ENCODE peak calls at places on chromosomes 16 and 17, in five cellular contexts. One of them, this sample, is unnamed.

GRCh38 chr17:28871056-28871579 is 16.3 kb downstream of the ERAL1 start:
- DNase-seq in HTR-8/SVneo: no peak
- DNase-seq in C1 segment of cervical spinal cord: no peak
- DNase-seq in stimulated activated CD8-positive, alpha-beta memory T cell treated with anti-CD3 and anti-CD28 coated beads, Interleukin-2, amount 100 ng/mL, for 1 hour: no peak
- DNase-seq in stimulated activated CD4-positive, alpha-beta T cell treated with anti-CD3 and anti-CD28 coated beads, Interleukin-1b, Interleukin-23, amount 100 ng/mL, for 4 hours: no peak
- DNase-seq in this sample: no peak

GRCh38 chr17:78995761-78996451 is 13.7 kb downstream of the CANT1 start:
- DNase-seq in stimulated activated CD4-positive, alpha-beta T cell treated with anti-CD3 and anti-CD28 coated beads, Interleukin-1b, Interleukin-23, amount 100 ng/mL, for 4 hours: no peak
- DNase-seq in C1 segment of cervical spinal cord: peak; percentile 39
- DNase-seq in HTR-8/SVneo: no peak
- DNase-seq in stimulated activated CD8-positive, alpha-beta memory T cell treated with anti-CD3 and anti-CD28 coated beads, Interleukin-2, amount 100 ng/mL, for 1 hour: no peak
- DNase-seq in this sample: no peak

GRCh38 chr17:73553311-73553710 is 90.9 kb downstream of the SDK2 start:
- DNase-seq in C1 segment of cervical spinal cord: no peak
- DNase-seq in stimulated activated CD8-positive, alpha-beta memory T cell treated with anti-CD3 and anti-CD28 coated beads, Interleukin-2, amount 100 ng/mL, for 1 hour: no peak
- DNase-seq in HTR-8/SVneo: no peak
- DNase-seq in stimulated activated CD4-positive, alpha-beta T cell treated with anti-CD3 and anti-CD28 coated beads, Interleukin-1b, Interleukin-23, amount 100 ng/mL, for 4 hours: no peak
- DNase-seq in this sample: no peak

GRCh38 chr17:40557531-40558299 is 7.6 kb downstream of the CCR7 start:
- DNase-seq in C1 segment of cervical spinal cord: no peak
- DNase-seq in stimulated activated CD4-positive, alpha-beta T cell treated with anti-CD3 and anti-CD28 coated beads, Interleukin-1b, Interleukin-23, amount 100 ng/mL, for 4 hours: no peak
- DNase-seq in stimulated activated CD8-positive, alpha-beta memory T cell treated with anti-CD3 and anti-CD28 coated beads, Interleukin-2, amount 100 ng/mL, for 1 hour: no peak
- DNase-seq in HTR-8/SVneo: no peak
- DNase-seq in this sample: no peak

GRCh38 chr16:19933740-19934139 is 49.1 kb upstream of the GPRC5B start:
- DNase-seq in stimulated activated CD8-positive, alpha-beta memory T cell treated with anti-CD3 and anti-CD28 coated beads, Interleukin-2, amount 100 ng/mL, for 1 hour: no peak
- DNase-seq in HTR-8/SVneo: no peak
- DNase-seq in stimulated activated CD4-positive, alpha-beta T cell treated with anti-CD3 and anti-CD28 coated beads, Interleukin-1b, Interleukin-23, amount 100 ng/mL, for 4 hours: no peak
- DNase-seq in C1 segment of cervical spinal cord: no peak
- DNase-seq in this sample: no peak

GRCh38 chr17:78538033-78538776 is 39.0 kb downstream of the DNAH17 start:
- DNase-seq in stimulated activated CD8-positive, alpha-beta memory T cell treated with anti-CD3 and anti-CD28 coated beads, Interleukin-2, amount 100 ng/mL, for 1 hour: no peak
- DNase-seq in C1 segment of cervical spinal cord: no peak
- DNase-seq in HTR-8/SVneo: no peak
- DNase-seq in stimulated activated CD4-positive, alpha-beta T cell treated with anti-CD3 and anti-CD28 coated beads, Interleukin-1b, Interleukin-23, amount 100 ng/mL, for 4 hours: no peak
- DNase-seq in this sample: no peak

GRCh38 chr17:42002792-42003301 is 14.4 kb downstream of the DNAJC7 start:
- DNase-seq in C1 segment of cervical spinal cord: no peak
- DNase-seq in stimulated activated CD8-positive, alpha-beta memory T cell treated with anti-CD3 and anti-CD28 coated beads, Interleukin-2, amount 100 ng/mL, for 1 hour: no peak
- DNase-seq in HTR-8/SVneo: no peak
- DNase-seq in stimulated activated CD4-positive, alpha-beta T cell treated with anti-CD3 and anti-CD28 coated beads, Interleukin-1b, Interleukin-23, amount 100 ng/mL, for 4 hours: no peak
- DNase-seq in this sample: no peak

GRCh38 chr17:56913000-56913866 is 616 bp downstream of the TRIM25 start:
- DNase-seq in C1 segment of cervical spinal cord: no peak
- DNase-seq in stimulated activated CD8-positive, alpha-beta memory T cell treated with anti-CD3 and anti-CD28 coated beads, Interleukin-2, amount 100 ng/mL, for 1 hour: no peak
- DNase-seq in stimulated activated CD4-positive, alpha-beta T cell treated with anti-CD3 and anti-CD28 coated beads, Interleukin-1b, Interleukin-23, amount 100 ng/mL, for 4 hours: no peak
- DNase-seq in HTR-8/SVneo: peak; percentile 23
- DNase-seq in this sample: no peak

GRCh38 chr17:50903604-50904521 is 37.7 kb upstream of the TOB1 start:
- DNase-seq in stimulated activated CD8-positive, alpha-beta memory T cell treated with anti-CD3 and anti-CD28 coated beads, Interleukin-2, amount 100 ng/mL, for 1 hour: no peak
- DNase-seq in stimulated activated CD4-positive, alpha-beta T cell treated with anti-CD3 and anti-CD28 coated beads, Interleukin-1b, Interleukin-23, amount 100 ng/mL, for 4 hours: no peak
- DNase-seq in C1 segment of cervical spinal cord: no peak
- DNase-seq in HTR-8/SVneo: no peak
- DNase-seq in this sample: no peak

GRCh38 chr17:2151634-2152033 is 96.7 kb downstream of the HIC1 start:
- DNase-seq in stimulated activated CD4-positive, alpha-beta T cell treated with anti-CD3 and anti-CD28 coated beads, Interleukin-1b, Interleukin-23, amount 100 ng/mL, for 4 hours: no peak
- DNase-seq in HTR-8/SVneo: no peak
- DNase-seq in C1 segment of cervical spinal cord: no peak
- DNase-seq in stimulated activated CD8-positive, alpha-beta memory T cell treated with anti-CD3 and anti-CD28 coated beads, Interleukin-2, amount 100 ng/mL, for 1 hour: no peak
- DNase-seq in this sample: no peak

GRCh38 chr17:12047977-12048376 is 27.3 kb downstream of the MAP2K4 start:
- DNase-seq in stimulated activated CD4-positive, alpha-beta T cell treated with anti-CD3 and anti-CD28 coated beads, Interleukin-1b, Interleukin-23, amount 100 ng/mL, for 4 hours: no peak
- DNase-seq in stimulated activated CD8-positive, alpha-beta memory T cell treated with anti-CD3 and anti-CD28 coated beads, Interleukin-2, amount 100 ng/mL, for 1 hour: no peak
- DNase-seq in HTR-8/SVneo: no peak
- DNase-seq in C1 segment of cervical spinal cord: no peak
- DNase-seq in this sample: no peak

GRCh38 chr17:42456223-42457106 is 2.2 kb upstream of the ATP6V0A1 start:
- DNase-seq in C1 segment of cervical spinal cord: no peak
- DNase-seq in HTR-8/SVneo: peak; percentile 64
- DNase-seq in stimulated activated CD4-positive, alpha-beta T cell treated with anti-CD3 and anti-CD28 coated beads, Interleukin-1b, Interleukin-23, amount 100 ng/mL, for 4 hours: no peak
- DNase-seq in stimulated activated CD8-positive, alpha-beta memory T cell treated with anti-CD3 and anti-CD28 coated beads, Interleukin-2, amount 100 ng/mL, for 1 hour: no peak
- DNase-seq in this sample: no peak

GRCh38 chr17:69978056-69978646 is 96.9 kb upstream of the KCNJ16 start:
- DNase-seq in stimulated activated CD8-positive, alpha-beta memory T cell treated with anti-CD3 and anti-CD28 coated beads, Interleukin-2, amount 100 ng/mL, for 1 hour: no peak
- DNase-seq in stimulated activated CD4-positive, alpha-beta T cell treated with anti-CD3 and anti-CD28 coated beads, Interleukin-1b, Interleukin-23, amount 100 ng/mL, for 4 hours: no peak
- DNase-seq in C1 segment of cervical spinal cord: no peak
- DNase-seq in HTR-8/SVneo: no peak
- DNase-seq in this sample: no peak

GRCh38 chr16:78762222-78762621 is 662.8 kb downstream of the WWOX start:
- DNase-seq in stimulated activated CD4-positive, alpha-beta T cell treated with anti-CD3 and anti-CD28 coated beads, Interleukin-1b, Interleukin-23, amount 100 ng/mL, for 4 hours: no peak
- DNase-seq in stimulated activated CD8-positive, alpha-beta memory T cell treated with anti-CD3 and anti-CD28 coated beads, Interleukin-2, amount 100 ng/mL, for 1 hour: no peak
- DNase-seq in C1 segment of cervical spinal cord: no peak
- DNase-seq in HTR-8/SVneo: no peak
- DNase-seq in this sample: no peak

GRCh38 chr16:89922477-89922883 is 662 bp upstream of the TUBB3 start:
- DNase-seq in C1 segment of cervical spinal cord: peak; percentile 35
- DNase-seq in HTR-8/SVneo: peak; percentile 78
- DNase-seq in stimulated activated CD8-positive, alpha-beta memory T cell treated with anti-CD3 and anti-CD28 coated beads, Interleukin-2, amount 100 ng/mL, for 1 hour: no peak
- DNase-seq in stimulated activated CD4-positive, alpha-beta T cell treated with anti-CD3 and anti-CD28 coated beads, Interleukin-1b, Interleukin-23, amount 100 ng/mL, for 4 hours: no peak
- DNase-seq in this sample: no peak

GRCh38 chr16:64865037-64865696 is 256.7 kb downstream of the CDH11 start:
- DNase-seq in stimulated activated CD4-positive, alpha-beta T cell treated with anti-CD3 and anti-CD28 coated beads, Interleukin-1b, Interleukin-23, amount 100 ng/mL, for 4 hours: no peak
- DNase-seq in C1 segment of cervical spinal cord: no peak
- DNase-seq in HTR-8/SVneo: no peak
- DNase-seq in stimulated activated CD8-positive, alpha-beta memory T cell treated with anti-CD3 and anti-CD28 coated beads, Interleukin-2, amount 100 ng/mL, for 1 hour: no peak
- DNase-seq in this sample: no peak

GRCh38 chr16:60485877-60486489 is 1550.3 kb downstream of the CDH8 start:
- DNase-seq in stimulated activated CD8-positive, alpha-beta memory T cell treated with anti-CD3 and anti-CD28 coated beads, Interleukin-2, amount 100 ng/mL, for 1 hour: no peak
- DNase-seq in HTR-8/SVneo: no peak
- DNase-seq in C1 segment of cervical spinal cord: no peak
- DNase-seq in stimulated activated CD4-positive, alpha-beta T cell treated with anti-CD3 and anti-CD28 coated beads, Interleukin-1b, Interleukin-23, amount 100 ng/mL, for 4 hours: no peak
- DNase-seq in this sample: no peak

GRCh38 chr17:78351449-78352006 is 8.3 kb downstream of the SOCS3 start:
- DNase-seq in HTR-8/SVneo: no peak
- DNase-seq in stimulated activated CD4-positive, alpha-beta T cell treated with anti-CD3 and anti-CD28 coated beads, Interleukin-1b, Interleukin-23, amount 100 ng/mL, for 4 hours: no peak
- DNase-seq in C1 segment of cervical spinal cord: peak; percentile 76
- DNase-seq in stimulated activated CD8-positive, alpha-beta memory T cell treated with anti-CD3 and anti-CD28 coated beads, Interleukin-2, amount 100 ng/mL, for 1 hour: no peak
- DNase-seq in this sample: no peak

GRCh38 chr16:22220076-22220453 is 14.0 kb downstream of the EEF2K start:
- DNase-seq in C1 segment of cervical spinal cord: no peak
- DNase-seq in stimulated activated CD4-positive, alpha-beta T cell treated with anti-CD3 and anti-CD28 coated beads, Interleukin-1b, Interleukin-23, amount 100 ng/mL, for 4 hours: no peak
- DNase-seq in stimulated activated CD8-positive, alpha-beta memory T cell treated with anti-CD3 and anti-CD28 coated beads, Interleukin-2, amount 100 ng/mL, for 1 hour: no peak
- DNase-seq in HTR-8/SVneo: no peak
- DNase-seq in this sample: no peak

GRCh38 chr16:69320731-69321073 is 9.6 kb downstream of the VPS4A start:
- DNase-seq in stimulated activated CD4-positive, alpha-beta T cell treated with anti-CD3 and anti-CD28 coated beads, Interleukin-1b, Interleukin-23, amount 100 ng/mL, for 4 hours: no peak
- DNase-seq in stimulated activated CD8-positive, alpha-beta memory T cell treated with anti-CD3 and anti-CD28 coated beads, Interleukin-2, amount 100 ng/mL, for 1 hour: no peak
- DNase-seq in C1 segment of cervical spinal cord: no peak
- DNase-seq in HTR-8/SVneo: no peak
- DNase-seq in this sample: no peak

GRCh38 chr17:41885733-41886132 is 20.5 kb upstream of the KLHL11 start:
- DNase-seq in stimulated activated CD4-positive, alpha-beta T cell treated with anti-CD3 and anti-CD28 coated beads, Interleukin-1b, Interleukin-23, amount 100 ng/mL, for 4 hours: no peak
- DNase-seq in stimulated activated CD8-positive, alpha-beta memory T cell treated with anti-CD3 and anti-CD28 coated beads, Interleukin-2, amount 100 ng/mL, for 1 hour: no peak
- DNase-seq in HTR-8/SVneo: peak; percentile 49
- DNase-seq in C1 segment of cervical spinal cord: no peak
- DNase-seq in this sample: no peak

GRCh38 chr17:38970128-38970527 is 2.9 kb upstream of the FBXO47 start:
- DNase-seq in C1 segment of cervical spinal cord: no peak
- DNase-seq in stimulated activated CD4-positive, alpha-beta T cell treated with anti-CD3 and anti-CD28 coated beads, Interleukin-1b, Interleukin-23, amount 100 ng/mL, for 4 hours: no peak
- DNase-seq in HTR-8/SVneo: no peak
- DNase-seq in stimulated activated CD8-positive, alpha-beta memory T cell treated with anti-CD3 and anti-CD28 coated beads, Interleukin-2, amount 100 ng/mL, for 1 hour: no peak
- DNase-seq in this sample: no peak

GRCh38 chr16:373848-374615 is 3.7 kb upstream of the MRPL28 start:
- DNase-seq in HTR-8/SVneo: no peak
- DNase-seq in stimulated activated CD4-positive, alpha-beta T cell treated with anti-CD3 and anti-CD28 coated beads, Interleukin-1b, Interleukin-23, amount 100 ng/mL, for 4 hours: no peak
- DNase-seq in C1 segment of cervical spinal cord: no peak
- DNase-seq in stimulated activated CD8-positive, alpha-beta memory T cell treated with anti-CD3 and anti-CD28 coated beads, Interleukin-2, amount 100 ng/mL, for 1 hour: no peak
- DNase-seq in this sample: no peak

GRCh38 chr16:6977291-6977690 is 355.4 kb upstream of the RBFOX1 start:
- DNase-seq in stimulated activated CD8-positive, alpha-beta memory T cell treated with anti-CD3 and anti-CD28 coated beads, Interleukin-2, amount 100 ng/mL, for 1 hour: no peak
- DNase-seq in HTR-8/SVneo: no peak
- DNase-seq in C1 segment of cervical spinal cord: no peak
- DNase-seq in stimulated activated CD4-positive, alpha-beta T cell treated with anti-CD3 and anti-CD28 coated beads, Interleukin-1b, Interleukin-23, amount 100 ng/mL, for 4 hours: no peak
- DNase-seq in this sample: no peak

GRCh38 chr16:87723224-87723619 is 42.6 kb downstream of the KLHDC4 start:
- DNase-seq in stimulated activated CD4-positive, alpha-beta T cell treated with anti-CD3 and anti-CD28 coated beads, Interleukin-1b, Interleukin-23, amount 100 ng/mL, for 4 hours: no peak
- DNase-seq in C1 segment of cervical spinal cord: peak; percentile 79
- DNase-seq in stimulated activated CD8-positive, alpha-beta memory T cell treated with anti-CD3 and anti-CD28 coated beads, Interleukin-2, amount 100 ng/mL, for 1 hour: no peak
- DNase-seq in HTR-8/SVneo: no peak
- DNase-seq in this sample: no peak

GRCh38 chr17:75075597-75076253 is 12.0 kb upstream of the SLC16A5 start:
- DNase-seq in stimulated activated CD8-positive, alpha-beta memory T cell treated with anti-CD3 and anti-CD28 coated beads, Interleukin-2, amount 100 ng/mL, for 1 hour: no peak
- DNase-seq in HTR-8/SVneo: no peak
- DNase-seq in stimulated activated CD4-positive, alpha-beta T cell treated with anti-CD3 and anti-CD28 coated beads, Interleukin-1b, Interleukin-23, amount 100 ng/mL, for 4 hours: no peak
- DNase-seq in C1 segment of cervical spinal cord: no peak
- DNase-seq in this sample: no peak

GRCh38 chr17:1714488-1714979 is 4.4 kb upstream of the TLCD2 start:
- DNase-seq in C1 segment of cervical spinal cord: peak; percentile 78
- DNase-seq in stimulated activated CD8-positive, alpha-beta memory T cell treated with anti-CD3 and anti-CD28 coated beads, Interleukin-2, amount 100 ng/mL, for 1 hour: no peak
- DNase-seq in stimulated activated CD4-positive, alpha-beta T cell treated with anti-CD3 and anti-CD28 coated beads, Interleukin-1b, Interleukin-23, amount 100 ng/mL, for 4 hours: no peak
- DNase-seq in HTR-8/SVneo: peak; percentile 94
- DNase-seq in this sample: peak; percentile 73

GRCh38 chr17:36129616-36130015 is 26.0 kb downstream of the CCL4 start:
- DNase-seq in stimulated activated CD4-positive, alpha-beta T cell treated with anti-CD3 and anti-CD28 coated beads, Interleukin-1b, Interleukin-23, amount 100 ng/mL, for 4 hours: no peak
- DNase-seq in C1 segment of cervical spinal cord: no peak
- DNase-seq in HTR-8/SVneo: no peak
- DNase-seq in stimulated activated CD8-positive, alpha-beta memory T cell treated with anti-CD3 and anti-CD28 coated beads, Interleukin-2, amount 100 ng/mL, for 1 hour: no peak
- DNase-seq in this sample: no peak

GRCh38 chr17:66580178-66580577 is 254.7 kb upstream of the CACNG5 start:
- DNase-seq in stimulated activated CD4-positive, alpha-beta T cell treated with anti-CD3 and anti-CD28 coated beads, Interleukin-1b, Interleukin-23, amount 100 ng/mL, for 4 hours: no peak
- DNase-seq in stimulated activated CD8-positive, alpha-beta memory T cell treated with anti-CD3 and anti-CD28 coated beads, Interleukin-2, amount 100 ng/mL, for 1 hour: no peak
- DNase-seq in C1 segment of cervical spinal cord: no peak
- DNase-seq in HTR-8/SVneo: peak; percentile 82
- DNase-seq in this sample: no peak

GRCh38 chr17:38735161-38735997 is 5.2 kb downstream of the CISD3 start:
- DNase-seq in stimulated activated CD4-positive, alpha-beta T cell treated with anti-CD3 and anti-CD28 coated beads, Interleukin-1b, Interleukin-23, amount 100 ng/mL, for 4 hours: peak; percentile 75
- DNase-seq in HTR-8/SVneo: peak; percentile 81
- DNase-seq in stimulated activated CD8-positive, alpha-beta memory T cell treated with anti-CD3 and anti-CD28 coated beads, Interleukin-2, amount 100 ng/mL, for 1 hour: peak; percentile 66
- DNase-seq in C1 segment of cervical spinal cord: peak; percentile 16
- DNase-seq in this sample: no peak

GRCh38 chr17:73030501-73030911 is 62.0 kb downstream of the SLC39A11 start:
- DNase-seq in stimulated activated CD8-positive, alpha-beta memory T cell treated with anti-CD3 and anti-CD28 coated beads, Interleukin-2, amount 100 ng/mL, for 1 hour: no peak
- DNase-seq in stimulated activated CD4-positive, alpha-beta T cell treated with anti-CD3 and anti-CD28 coated beads, Interleukin-1b, Interleukin-23, amount 100 ng/mL, for 4 hours: no peak
- DNase-seq in HTR-8/SVneo: no peak
- DNase-seq in C1 segment of cervical spinal cord: no peak
- DNase-seq in this sample: no peak

GRCh38 chr16:53258809-53259208 is 175.5 kb upstream of the RBL2 start:
- DNase-seq in stimulated activated CD4-positive, alpha-beta T cell treated with anti-CD3 and anti-CD28 coated beads, Interleukin-1b, Interleukin-23, amount 100 ng/mL, for 4 hours: no peak
- DNase-seq in C1 segment of cervical spinal cord: no peak
- DNase-seq in stimulated activated CD8-positive, alpha-beta memory T cell treated with anti-CD3 and anti-CD28 coated beads, Interleukin-2, amount 100 ng/mL, for 1 hour: no peak
- DNase-seq in HTR-8/SVneo: no peak
- DNase-seq in this sample: no peak

This sample was measured in NCI-H1048.